ENCODE peak calls at places on chromosome 4, in six cellular contexts. Z is stromal cell of bone marrow, B is AG20443, R is astrocyte of the spinal cord, W is T-helper 1 cell, J is lower lobe of right lung. V is an unnamed sample.

GRCh38 chr4:6932918-6933317 is 23.3 kb downstream of the TBC1D14 start:
- DNase-seq in Z (no peak), B (no peak), R (no peak), W (no peak), J (no peak), V (no peak)

GRCh38 chr4:87129681-87130080 is 90.7 kb downstream of the KLHL8 start:
- DNase-seq in Z (no peak), B (no peak), R (no peak), W (no peak), J (no peak), V (no peak)

GRCh38 chr4:1628892-1629703 is 55.0 kb downstream of the FAM53A start:
- DNase-seq in Z (peak), B (peak), R (peak), W (peak), J (peak), V (no peak)

GRCh38 chr4:17492058-17492741 is 19.7 kb downstream of the QDPR start:
- DNase-seq in Z (no peak), B (no peak), R (no peak), W (no peak), J (no peak), V (no peak)

GRCh38 chr4:183960021-183960420 is 54.9 kb downstream of the STOX2 start:
- DNase-seq in Z (peak), B (peak), R (peak), W (no peak), J (no peak), V (no peak)

GRCh38 chr4:38160487-38161207 is 200.4 kb downstream of the PTTG2 start:
- DNase-seq in Z (peak), B (peak), R (peak), W (peak), J (no peak), V (peak)

GRCh38 chr4:74433541-74434172 is 11.3 kb upstream of the AREG start:
- DNase-seq in Z (no peak), B (peak), R (no peak), W (no peak), J (no peak), V (no peak)

GRCh38 chr4:152663203-152664066 is 16.4 kb downstream of the TMEM154 start:
- DNase-seq in Z (no peak), B (no peak), R (peak), W (no peak), J (no peak), V (peak)

GRCh38 chr4:173735055-173735454 is 205.0 kb upstream of the HAND2 start:
- DNase-seq in Z (peak), B (peak), R (no peak), W (no peak), J (no peak), V (no peak)

GRCh38 chr4:6478546-6479220 is 6.3 kb upstream of the PPP2R2C start:
- DNase-seq in Z (no peak), B (no peak), R (no peak), W (no peak), J (no peak), V (no peak)

GRCh38 chr4:16731776-16732380 is 166.6 kb downstream of the LDB2 start:
- DNase-seq in Z (no peak), B (no peak), R (no peak), W (no peak), J (no peak), V (no peak)

GRCh38 chr4:108060164-108060563 is 70.5 kb downstream of the HADH start:
- DNase-seq in Z (peak), B (peak), R (peak), W (no peak), J (no peak), V (peak)

GRCh38 chr4:53119685-53120084 is 246.2 kb downstream of the SCFD2 start:
- DNase-seq in Z (no peak), B (peak), R (peak), W (no peak), J (no peak), V (peak)

GRCh38 chr4:41935652-41936021 is 408 bp downstream of the TMEM33 start:
- DNase-seq in Z (no peak), B (peak), R (no peak), W (no peak), J (no peak), V (no peak)

GRCh38 chr4:157115613-157116340 is 39.8 kb downstream of the GLRB start:
- DNase-seq in Z (peak), B (peak), R (peak), W (no peak), J (no peak), V (peak)

GRCh38 chr4:8506373-8507250 is 66.0 kb downstream of the TRMT44 start:
- DNase-seq in Z (peak), B (peak), R (peak), W (no peak), J (no peak), V (peak)

GRCh38 chr4:175651701-175652100 is 160.4 kb downstream of the GPM6A start:
- DNase-seq in Z (no peak), B (no peak), R (no peak), W (no peak), J (no peak), V (no peak)

GRCh38 chr4:128068927-128069326 is 7.8 kb downstream of the LARP1B start:
- DNase-seq in Z (peak), B (peak), R (peak), W (no peak), J (no peak), V (no peak)

GRCh38 chr4:1910643-1911042 is 39.5 kb downstream of the NSD2 start:
- DNase-seq in Z (peak), B (peak), R (peak), W (no peak), J (no peak), V (peak)

GRCh38 chr4:147788791-147789190 is 56.9 kb downstream of the ARHGAP10 start:
- DNase-seq in Z (no peak), B (peak), R (no peak), W (no peak), J (no peak), V (no peak)

GRCh38 chr4:7625073-7625472 is 190.3 kb upstream of the PSAPL1 start:
- DNase-seq in Z (peak), B (peak), R (peak), W (no peak), J (no peak), V (peak)

GRCh38 chr4:104860227-104861123 is 286.2 kb upstream of the TET2 start:
- DNase-seq in Z (peak), B (peak), R (peak), W (peak), J (no peak), V (peak)

GRCh38 chr4:13815231-13815630 is 187.7 kb upstream of the BOD1L1 start:
- DNase-seq in Z (no peak), B (no peak), R (no peak), W (no peak), J (no peak), V (no peak)

GRCh38 chr4:8117278-8117682 is 41.3 kb downstream of the ABLIM2 start:
- DNase-seq in Z (no peak), B (peak), R (no peak), W (no peak), J (no peak), V (no peak)

GRCh38 chr4:6773616-6774540 is 8.6 kb upstream of the KIAA0232 start:
- DNase-seq in Z (no peak), B (no peak), R (no peak), W (no peak), J (no peak), V (no peak)

GRCh38 chr4:69977582-69977981 is 12.1 kb upstream of the CSN2 start:
- DNase-seq in Z (no peak), B (no peak), R (peak), W (no peak), J (no peak), V (no peak)